ENCODE peak calls at places on chromosomes 16 and 17, in eight cellular contexts. X, G, A, Z, W, I, Q and V are unnamed samples.
A peak's percentile ranks its signal among the peaks of the same experiment; 100 is the strongest.

GRCh38 chr16:51313204-51313603 is 162.1 kb upstream of the SALL1 start:
- DNase-seq in X (no peak), G (no peak), A (no peak), Z (no peak), W (no peak), I (no peak), Q (no peak), V (no peak)

GRCh38 chr17:1239210-1239609 is 31.0 kb upstream of the BHLHA9 start:
- DNase-seq in X (no peak), G (no peak), A (no peak), Z (no peak), W (no peak), I (no peak), Q (no peak), V (no peak)

GRCh38 chr17:58308173-58308984 is 20.2 kb downstream of the TSPOAP1 start:
- DNase-seq in X (peak; percentile 66), G (no peak), A (no peak), Z (peak; percentile 56), W (no peak), I (no peak), Q (peak; percentile 77), V (no peak)

GRCh38 chr17:50848039-50848438 is 12.7 kb downstream of the WFIKKN2 start:
- DNase-seq in X (no peak), G (no peak), A (no peak), Z (peak; percentile 29), W (no peak), I (no peak), Q (no peak), V (no peak)

GRCh38 chr16:2270588-2271470 is 2.9 kb upstream of the RNPS1 start:
- DNase-seq in X (no peak), G (no peak), A (no peak), Z (no peak), W (no peak), I (no peak), Q (no peak), V (no peak)

GRCh38 chr17:49898547-49899490 is 51.0 kb upstream of the TAC4 start:
- DNase-seq in X (peak; percentile 68), G (no peak), A (peak; percentile 48), Z (peak; percentile 92), W (no peak), I (no peak), Q (no peak), V (no peak)

GRCh38 chr16:10205688-10206087 is 23.5 kb upstream of the GRIN2A start:
- DNase-seq in X (no peak), G (no peak), A (no peak), Z (no peak), W (no peak), I (no peak), Q (no peak), V (no peak)

GRCh38 chr16:56246051-56246817 is 54.9 kb downstream of the GNAO1 start:
- DNase-seq in X (peak; percentile 19), G (no peak), A (no peak), Z (peak; percentile 79), W (no peak), I (no peak), Q (no peak), V (no peak)

GRCh38 chr17:68035131-68035522 is 408 bp upstream of the KPNA2 start:
- DNase-seq in X (peak; percentile 98), G (peak; percentile 94), A (no peak), Z (peak; percentile 96), W (peak; percentile 96), I (no peak), Q (peak; percentile 97), V (no peak)

GRCh38 chr17:57672971-57673370 is 72.1 kb downstream of the CCDC182 start:
- DNase-seq in X (no peak), G (no peak), A (no peak), Z (no peak), W (no peak), I (no peak), Q (peak; percentile 33), V (no peak)

GRCh38 chr17:5922476-5922875 is 147.7 kb upstream of the WSCD1 start:
- DNase-seq in X (no peak), G (no peak), A (no peak), Z (no peak), W (no peak), I (no peak), Q (peak; percentile 40), V (no peak)

GRCh38 chr16:2497116-2497630 is 16.6 kb upstream of the ATP6V0C start:
- DNase-seq in X (no peak), G (peak; percentile 87), A (no peak), Z (no peak), W (peak; percentile 86), I (no peak), Q (peak; percentile 72), V (no peak)

GRCh38 chr16:54944002-54944401 is 13.3 kb downstream of the IRX5 start:
- DNase-seq in X (no peak), G (no peak), A (no peak), Z (no peak), W (no peak), I (no peak), Q (no peak), V (no peak)

GRCh38 chr17:72726936-72727335 is 365.6 kb downstream of the SLC39A11 start:
- DNase-seq in X (no peak), G (no peak), A (no peak), Z (no peak), W (no peak), I (no peak), Q (no peak), V (no peak)

GRCh38 chr17:50507871-50508572 is at the start of gene MYCBPAP:
- DNase-seq in X (peak; percentile 96), G (peak; percentile 89), A (no peak), Z (peak; percentile 90), W (peak; percentile 86), I (peak; percentile 47), Q (peak; percentile 93), V (no peak)

GRCh38 chr16:57755061-57755684 is 19.6 kb downstream of the KATNB1 start:
- DNase-seq in X (no peak), G (no peak), A (no peak), Z (no peak), W (peak; percentile 9), I (no peak), Q (no peak), V (no peak)
- TF ChIP-seq CTCF in X (no peak), G (no peak), A (no peak), Z (no peak), W (no peak), I (peak; percentile 7), Q (no peak), V (no peak)

GRCh38 chr16:66911801-66912200 is 6.9 kb downstream of the CDH16 start:
- DNase-seq in X (no peak), G (no peak), A (no peak), Z (no peak), W (no peak), I (no peak), Q (no peak), V (no peak)
- H3K4me3 ChIP-seq in X (no peak overlapping the region), G (no peak overlapping the region), A (no peak overlapping the region), Z (no peak overlapping the region), W (no peak overlapping the region), I (no peak overlapping the region), Q (no peak overlapping the region), V (no peak overlapping the region)

DNA sequence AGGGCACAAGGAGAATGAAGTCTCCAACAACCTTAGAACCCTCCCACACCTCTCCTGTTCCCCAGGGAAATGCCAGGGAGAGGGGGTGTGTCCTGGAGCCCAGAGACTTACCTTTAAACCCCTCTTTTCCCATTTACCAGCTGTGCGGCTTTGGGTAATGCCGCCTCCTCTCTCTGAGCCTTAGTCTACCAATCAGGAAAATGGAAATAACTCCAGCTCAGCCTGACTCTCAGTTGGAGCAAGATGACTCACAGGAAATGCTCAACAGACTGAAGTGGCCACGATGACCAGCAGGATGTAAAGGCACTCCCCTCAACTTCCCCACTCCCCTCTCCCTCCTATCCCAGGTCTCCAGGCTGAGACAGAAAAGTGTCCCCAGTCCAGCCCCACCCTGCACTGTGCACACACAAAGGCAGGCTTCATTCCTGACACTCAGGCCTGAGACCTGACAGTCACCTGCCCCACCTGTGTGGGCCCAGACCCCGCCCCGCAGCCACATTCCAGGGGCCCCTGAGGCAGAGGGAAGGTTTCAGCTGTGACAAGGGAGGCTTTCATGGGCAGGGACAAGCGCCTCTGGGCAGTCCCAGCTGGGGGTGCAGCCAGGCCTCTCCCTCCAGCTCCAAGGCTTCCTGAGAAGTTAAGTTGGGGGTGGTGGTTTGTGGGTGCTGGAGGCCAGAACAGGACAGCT is 3.0 kb upstream of the KRT15 start:
- DNase-seq in X (no peak), G (no peak), A (peak; percentile 97), Z (peak; percentile 99), W (no peak), I (peak; percentile 27), Q (no peak), V (no peak)
- TF ChIP-seq CTCF in X (no peak), G (no peak), A (no peak), Z (no peak), W (no peak), I (no peak), Q (no peak), V (peak; percentile 13)

GRCh38 chr16:81755915-81756644 is 23.0 kb upstream of the PLCG2 start:
- DNase-seq in X (no peak), G (no peak), A (no peak), Z (no peak), W (no peak), I (no peak), Q (peak; percentile 51), V (no peak)

GRCh38 chr16:81752225-81752875 is 26.7 kb upstream of the PLCG2 start:
- DNase-seq in X (no peak), G (peak; percentile 56), A (no peak), Z (no peak), W (peak; percentile 63), I (no peak), Q (peak; percentile 95), V (no peak)

GRCh38 chr16:81748476-81749198 is 30.5 kb upstream of the PLCG2 start:
- DNase-seq in X (no peak), G (no peak), A (no peak), Z (no peak), W (no peak), I (no peak), Q (no peak), V (no peak)

GRCh38 chr16:81754810-81755209 is 24.3 kb upstream of the PLCG2 start:
- DNase-seq in X (no peak), G (no peak), A (no peak), Z (no peak), W (no peak), I (no peak), Q (no peak), V (no peak)

DNA sequence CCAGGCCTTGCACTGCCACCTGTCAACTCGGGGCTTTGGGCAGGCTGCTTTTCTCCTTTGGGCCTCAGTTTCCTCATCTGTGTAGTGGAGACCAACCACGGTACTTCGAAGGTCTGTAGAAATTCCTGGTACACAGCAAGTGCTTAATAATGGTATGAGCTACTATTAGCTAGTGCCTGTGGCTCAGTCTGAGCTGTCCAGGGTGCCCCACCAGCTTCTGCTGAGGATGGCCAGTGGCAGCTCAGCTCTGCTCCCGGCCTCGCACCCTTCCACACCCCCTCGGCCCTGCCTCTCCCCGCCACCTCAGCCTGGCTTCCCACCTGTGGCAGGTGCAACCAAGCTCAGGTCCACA is 26.2 kb upstream of the PLCG2 start:
- DNase-seq in X (no peak), G (no peak), A (no peak), Z (no peak), W (no peak), I (no peak), Q (no peak), V (no peak)
- H3K4me3 ChIP-seq in X (no peak overlapping the region), G (no peak overlapping the region), A (no peak overlapping the region), Z (no peak overlapping the region), W (no peak overlapping the region), I (no peak overlapping the region), Q (no peak overlapping the region), V (no peak overlapping the region)